ENCODE peak calls at places on chromosomes 7 and 10, in four cellular contexts. P is GM10248, X is bronchial epithelial cell, N is cardiac muscle cell. F is an unnamed sample.
A peak's percentile ranks its signal among the peaks of the same experiment; 100 is the strongest.

GRCh38 chr7:904847-905246 is 28.5 kb downstream of the GET4 start:
- DNase-seq in X (no peak), P (no peak), N (peak; percentile 78), F (peak; percentile 60)

GRCh38 chr10:58157076-58157766 is 110.5 kb downstream of the IPMK start:
- DNase-seq in N (peak; percentile 99), P (no peak), X (peak; percentile 96), F (peak; percentile 99)

GRCh38 chr10:14032406-14032998 is 298.2 kb downstream of the FRMD4A start:
- DNase-seq in N (peak; percentile 28), X (no peak), P (no peak), F (no peak)

GRCh38 chr7:28937103-28937502 is 21.0 kb downstream of the TRIL start:
- DNase-seq in P (no peak), N (no peak), X (no peak), F (no peak)

GRCh38 chr7:103989785-103990775 is 622 bp upstream of the RELN start:
- DNase-seq in P (peak; percentile 16), N (peak; percentile 58), X (no peak), F (no peak)

GRCh38 chr7:106485031-106485551 is 175.9 kb downstream of the CCDC71L start:
- DNase-seq in X (peak; percentile 89), N (peak; percentile 24), P (no peak), F (peak; percentile 31)

GRCh38 chr10:72081210-72081609 is 7.1 kb downstream of the SPOCK2 start:
- DNase-seq in X (no peak), N (no peak), P (no peak), F (no peak)

GRCh38 chr7:3682028-3682712 is 381.1 kb downstream of the SDK1 start:
- DNase-seq in N (no peak), P (no peak), X (no peak), F (no peak)

GRCh38 chr7:124489082-124489819 is 276.3 kb downstream of the GPR37 start:
- DNase-seq in N (no peak), P (no peak), X (no peak), F (no peak)

GRCh38 chr7:111980721-111981120 is 225.5 kb downstream of the DOCK4 start:
- DNase-seq in P (no peak), N (no peak), X (no peak), F (no peak)

GRCh38 chr7:14859267-14859666 is 43.3 kb downstream of the DGKB start:
- DNase-seq in P (no peak), N (no peak), X (peak; percentile 13), F (no peak)

GRCh38 chr10:120735773-120736371 is 115.3 kb upstream of the WDR11 start:
- DNase-seq in P (peak; percentile 22), N (peak; percentile 24), X (peak; percentile 46), F (peak; percentile 37)

GRCh38 chr7:139726485-139726869 is 51.3 kb downstream of the HIPK2 start:
- DNase-seq in P (no peak), X (no peak), N (peak; percentile 58), F (peak; percentile 52)

GRCh38 chr7:78095549-78095948 is 297.0 kb downstream of the PHTF2 start:
- DNase-seq in P (no peak), N (peak; percentile 75), X (peak; percentile 28), F (no peak)

GRCh38 chr10:125151824-125152634 is 8.3 kb downstream of the CTBP2 start:
- DNase-seq in X (no peak), P (no peak), N (no peak), F (no peak)

GRCh38 chr10:105063796-105064195 is 422.7 kb downstream of the SORCS3 start:
- DNase-seq in N (no peak), P (peak; percentile 20), X (peak; percentile 57), F (peak; percentile 56)

GRCh38 chr7:142935941-142936565 is 2.5 kb upstream of the TRPV5 start:
- DNase-seq in P (no peak), X (no peak), N (no peak), F (no peak)

GRCh38 chr10:119663866-119664698 is 12.9 kb downstream of the BAG3 start:
- DNase-seq in X (no peak), N (no peak), P (no peak), F (no peak)

GRCh38 chr10:10609379-10609955 is 408.2 kb upstream of the CELF2 start:
- DNase-seq in P (no peak), N (no peak), X (no peak), F (no peak)

DNA sequence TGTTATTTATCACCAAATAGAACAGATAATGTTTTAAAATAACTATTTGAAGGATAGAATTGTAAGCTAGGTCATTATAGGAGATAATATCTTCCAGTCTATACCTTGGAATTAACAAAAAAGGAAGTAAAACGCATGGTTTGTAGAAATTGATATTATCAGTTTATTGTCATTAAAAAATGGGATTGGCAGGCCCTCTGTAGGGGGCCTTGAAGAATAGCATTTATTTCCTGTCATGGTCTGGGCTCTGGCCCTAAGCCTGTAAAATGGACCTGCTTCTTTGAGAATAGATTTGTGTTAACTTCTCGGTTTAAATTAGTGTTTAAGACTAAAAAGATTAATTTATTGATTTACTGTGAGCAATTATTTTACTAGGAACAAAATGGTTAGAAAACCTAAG is 197.6 kb upstream of the FOXP2 start:
- DNase-seq in P (no peak), X (peak; percentile 2), N (peak; percentile 0), F (no peak)
- TF ChIP-seq CTCF in P (peak; percentile 12), X (no peak), N (no peak), F (peak; percentile 14)

DNA sequence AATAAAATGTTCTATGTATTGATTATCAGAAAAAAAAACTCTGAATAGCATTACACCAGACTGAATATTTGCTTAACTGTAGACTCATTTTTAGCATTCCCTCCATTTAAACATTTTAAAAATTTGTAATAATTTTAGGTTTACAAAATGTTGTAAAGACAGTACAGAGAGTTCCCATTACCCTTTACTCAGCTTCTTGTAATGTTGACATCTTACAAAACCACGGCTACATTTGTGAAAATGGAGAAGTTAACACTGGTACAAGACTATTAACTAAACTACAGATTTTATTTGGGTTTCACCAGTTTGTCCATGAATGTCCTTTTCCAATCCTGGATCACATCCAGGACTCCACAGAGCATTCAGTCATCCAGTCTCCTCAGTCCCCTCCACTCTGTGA is 130.0 kb upstream of the EEPD1 start:
- DNase-seq in N (no peak), X (no peak), P (no peak), F (no peak)
- TF ChIP-seq CTCF in N (no peak), X (no peak), P (no peak), F (no peak)

DNA sequence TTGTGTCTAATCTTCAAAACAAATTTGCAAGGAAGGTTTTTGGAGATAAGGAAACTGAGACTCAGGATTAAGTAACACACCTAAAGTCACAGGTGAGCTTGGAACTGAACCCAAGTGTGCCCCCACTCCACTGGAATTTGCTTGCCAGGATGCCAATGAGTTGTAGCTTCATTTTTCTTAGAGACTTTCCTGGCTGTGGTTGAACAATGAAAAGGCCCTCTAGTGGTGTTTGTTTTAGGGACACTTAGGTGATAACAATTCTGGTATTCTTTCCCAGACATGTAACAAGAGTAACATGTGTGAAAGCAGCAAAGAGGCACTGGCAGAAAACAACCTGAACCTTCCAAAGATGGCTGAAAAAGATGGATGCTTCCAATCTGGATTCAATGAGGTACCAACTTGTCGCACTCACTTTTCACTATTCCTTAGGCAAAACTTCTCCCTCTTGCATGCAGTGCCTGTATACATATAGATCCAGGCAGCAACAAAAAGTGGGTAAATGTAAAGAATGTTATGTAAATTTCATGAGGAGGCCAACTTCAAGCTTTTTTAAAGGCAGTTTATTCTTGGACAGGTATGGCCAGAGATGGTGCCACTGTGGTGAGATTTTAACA is 1.5 kb downstream of the IL6 start:
- DNase-seq in X (peak; percentile 66), P (peak; percentile 37), N (peak; percentile 78), F (peak; percentile 66)
- TF ChIP-seq CTCF in X (peak; percentile 55), P (peak; percentile 34), N (peak; percentile 70), F (peak; percentile 41)

GRCh38 chr10:108303149-108303548 is 1138.6 kb upstream of the SORCS1 start:
- DNase-seq in P (no peak), N (no peak), X (peak; percentile 50), F (peak; percentile 5)

GRCh38 chr10:108307250-108307924 is 1142.9 kb upstream of the SORCS1 start:
- DNase-seq in X (no peak), P (no peak), N (no peak), F (no peak)

GRCh38 chr10:108307925-108308312 is 1143.4 kb upstream of the SORCS1 start:
- DNase-seq in N (no peak), X (no peak), P (no peak), F (no peak)
- TF ChIP-seq CTCF in N (no peak), X (no peak), P (no peak), F (no peak)

GRCh38 chr7:133724148-133724547 is 403.0 kb upstream of the LRGUK start:
- DNase-seq in P (no peak), X (no peak), N (no peak), F (no peak)

GRCh38 chr7:133724694-133725093 is 402.4 kb upstream of the LRGUK start:
- DNase-seq in P (no peak), X (no peak), N (no peak), F (no peak)

GRCh38 chr7:133718131-133718530 is 409.0 kb upstream of the LRGUK start:
- DNase-seq in N (no peak), P (no peak), X (no peak), F (no peak)

GRCh38 chr7:133727476-133728214 is 399.5 kb upstream of the LRGUK start:
- DNase-seq in P (no peak), N (no peak), X (no peak), F (no peak)

GRCh38 chr7:133723044-133723443 is 404.1 kb upstream of the LRGUK start:
- DNase-seq in P (no peak), N (no peak), X (no peak), F (no peak)
- TF ChIP-seq CTCF in P (no peak), N (no peak), X (no peak), F (no peak)

GRCh38 chr10:100637785-100638184 is 102.0 kb downstream of the HIF1AN start:
- DNase-seq in X (no peak), N (peak; percentile 23), P (peak; percentile 36), F (peak; percentile 9)
- TF ChIP-seq CTCF in X (peak; percentile 66), N (peak; percentile 48), P (peak; percentile 25), F (peak; percentile 26)

GRCh38 chr10:55742487-55742886 is 618.6 kb downstream of the ZWINT start:
- DNase-seq in X (no peak), P (no peak), N (no peak), F (no peak)
- TF ChIP-seq CTCF in X (no peak), P (no peak), N (no peak), F (no peak)

GRCh38 chr7:16409777-16410176 is 11.6 kb downstream of the CRPPA start:
- DNase-seq in X (no peak), N (peak; percentile 40), P (no peak), F (no peak)
- TF ChIP-seq CTCF in X (no peak), N (peak; percentile 13), P (no peak), F (no peak)

F was measured in MCF 10A.